ENCODE peak calls at places on chromosomes 4 and X, in five cellular contexts. J is DND-41, B is stomach, Y is tibial artery, G is upper lobe of left lung. H is an unnamed sample.
A peak's percentile ranks its signal among the peaks of the same experiment; 100 is the strongest.

GRCh38 chrX:153667931-153668396 is 5.6 kb downstream of the PNCK start:
- DNase-seq in Y (peak; percentile 89), G (peak; percentile 73), B (peak; percentile 87), J (peak; percentile 69), H (peak; percentile 54)

GRCh38 chr4:2702361-2702760 is 53.8 kb downstream of the TNIP2 start:
- DNase-seq in J (no peak), Y (no peak), G (no peak), B (no peak), H (no peak)

GRCh38 chr4:88027611-88028608 is 20.5 kb downstream of the PKD2 start:
- DNase-seq in B (no peak), J (no peak), Y (no peak), G (no peak), H (no peak)

GRCh38 chrX:46912673-46913491 is 661 bp downstream of the JADE3 start:
- DNase-seq in B (peak; percentile 45), Y (peak; percentile 55), J (peak; percentile 63), G (peak; percentile 25), H (no peak)

GRCh38 chrX:7378406-7378805 is 230.5 kb upstream of the PUDP start:
- DNase-seq in Y (no peak), J (no peak), G (no peak), B (no peak), H (no peak)

GRCh38 chr4:173169428-173170209 is 1.0 kb downstream of the GALNT7 start:
- DNase-seq in Y (peak; percentile 76), B (peak; percentile 56), G (peak; percentile 78), J (peak; percentile 90), H (peak; percentile 57)

GRCh38 chr4:32226201-32226600 is 1506.0 kb downstream of the PCDH7 start:
- DNase-seq in G (no peak), J (no peak), Y (no peak), B (no peak), H (no peak)

GRCh38 chr4:99404595-99405287 is 30.4 kb downstream of the ADH7 start:
- DNase-seq in J (no peak), G (no peak), B (no peak), Y (no peak), H (no peak)

GRCh38 chr4:73037057-73037456 is 32.5 kb downstream of the COX18 start:
- DNase-seq in G (no peak), Y (no peak), J (no peak), B (no peak), H (no peak)

GRCh38 chrX:47191331-47191730 is 2.3 kb upstream of the UBA1 start:
- DNase-seq in J (peak; percentile 54), G (peak; percentile 30), Y (no peak), B (peak; percentile 47), H (no peak)

GRCh38 chr4:81622474-81623198 is 150.9 kb upstream of the RASGEF1B start:
- DNase-seq in B (no peak), Y (no peak), G (no peak), J (no peak), H (no peak)

GRCh38 chrX:136046295-136046894 is 61.2 kb downstream of the SLC9A6 start:
- DNase-seq in B (no peak), Y (no peak), G (no peak), J (no peak), H (no peak)

GRCh38 chrX:136047001-136047642 is 61.9 kb downstream of the SLC9A6 start:
- DNase-seq in J (no peak), Y (no peak), G (no peak), B (no peak), H (no peak)

GRCh38 chrX:136049608-136050007 is 64.4 kb downstream of the SLC9A6 start:
- DNase-seq in B (no peak), Y (no peak), J (no peak), G (no peak), H (no peak)

GRCh38 chrX:136048446-136048845 is 63.2 kb downstream of the SLC9A6 start:
- DNase-seq in G (no peak), Y (no peak), B (no peak), J (no peak), H (no peak)

GRCh38 chrX:136047969-136048368 is 62.7 kb downstream of the SLC9A6 start:
- DNase-seq in G (no peak), J (no peak), Y (no peak), B (no peak), H (no peak)
- H3K27ac ChIP-seq in G (no peak overlapping the region), J (no peak overlapping the region), Y (peak overlapping the region; percentile 49), B (no peak overlapping the region), H (no peak overlapping the region)

GRCh38 chrX:12955882-12956703 is 18.8 kb upstream of the TMSB4X start:
- DNase-seq in Y (peak; percentile 71), J (peak; percentile 91), B (peak; percentile 63), G (peak; percentile 79), H (peak; percentile 64)

GRCh38 chrX:12956704-12957541 is 18.0 kb upstream of the TMSB4X start:
- DNase-seq in B (no peak), G (peak; percentile 64), J (peak; percentile 80), Y (no peak), H (peak; percentile 47)

GRCh38 chrX:12954376-12954775 is 20.5 kb upstream of the TMSB4X start:
- DNase-seq in Y (no peak), J (no peak), G (no peak), B (no peak), H (no peak)

GRCh38 chrX:12953420-12953819 is 21.5 kb upstream of the TMSB4X start:
- DNase-seq in G (no peak), B (no peak), J (no peak), Y (no peak), H (no peak)

DNA sequence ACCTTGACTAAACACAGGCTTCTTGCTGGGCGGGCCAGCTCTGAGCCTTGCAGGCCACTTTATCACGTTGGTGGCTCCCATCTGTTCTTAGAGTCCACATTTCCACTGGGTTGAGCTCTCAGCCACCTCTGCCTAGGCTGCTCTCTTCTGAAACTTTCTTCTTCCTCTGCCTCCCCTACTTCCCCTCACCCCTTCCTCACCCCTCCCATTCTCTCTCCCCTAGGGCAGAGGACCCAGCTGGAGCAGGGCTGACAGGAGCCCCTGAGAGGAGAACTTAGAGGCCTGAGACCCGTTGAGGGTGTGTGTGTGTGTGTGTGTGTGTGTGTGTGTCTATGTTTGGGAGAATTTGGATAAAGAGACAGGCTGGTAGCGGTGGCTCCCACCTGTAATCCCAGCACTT is 19.9 kb upstream of the TMSB4X start:
- DNase-seq in G (no peak), J (peak; percentile 81), B (no peak), Y (no peak), H (no peak)
- H3K4me1 ChIP-seq in G (peaks cover 33% of the 10 kb centered on the region), J (peaks cover 79% of the 10 kb centered on the region), B (peaks cover 27% of the 10 kb centered on the region), Y (no peaks in the 10 kb centered on the region), H (peaks cover 57% of the 10 kb centered on the region)

GRCh38 chr4:42150653-42151567 is 1.5 kb downstream of the BEND4 start:
- DNase-seq in Y (no peak), J (no peak), G (no peak), B (no peak), H (no peak)
- H3K4me3 ChIP-seq in Y (peak overlapping the region; percentile 35), J (no peak overlapping the region), G (peak overlapping the region; percentile 9), B (peak overlapping the region; percentile 58), H (peak overlapping the region; percentile 29)

GRCh38 chr4:55303818-55304217 is 42.2 kb upstream of the SRD5A3 start:
- DNase-seq in J (no peak), G (no peak), Y (no peak), B (no peak), H (no peak)
- H3K27ac ChIP-seq in J (no peak overlapping the region), G (no peak overlapping the region), Y (no peak overlapping the region), B (peak overlapping the region; percentile 2), H (no peak overlapping the region)

DNA sequence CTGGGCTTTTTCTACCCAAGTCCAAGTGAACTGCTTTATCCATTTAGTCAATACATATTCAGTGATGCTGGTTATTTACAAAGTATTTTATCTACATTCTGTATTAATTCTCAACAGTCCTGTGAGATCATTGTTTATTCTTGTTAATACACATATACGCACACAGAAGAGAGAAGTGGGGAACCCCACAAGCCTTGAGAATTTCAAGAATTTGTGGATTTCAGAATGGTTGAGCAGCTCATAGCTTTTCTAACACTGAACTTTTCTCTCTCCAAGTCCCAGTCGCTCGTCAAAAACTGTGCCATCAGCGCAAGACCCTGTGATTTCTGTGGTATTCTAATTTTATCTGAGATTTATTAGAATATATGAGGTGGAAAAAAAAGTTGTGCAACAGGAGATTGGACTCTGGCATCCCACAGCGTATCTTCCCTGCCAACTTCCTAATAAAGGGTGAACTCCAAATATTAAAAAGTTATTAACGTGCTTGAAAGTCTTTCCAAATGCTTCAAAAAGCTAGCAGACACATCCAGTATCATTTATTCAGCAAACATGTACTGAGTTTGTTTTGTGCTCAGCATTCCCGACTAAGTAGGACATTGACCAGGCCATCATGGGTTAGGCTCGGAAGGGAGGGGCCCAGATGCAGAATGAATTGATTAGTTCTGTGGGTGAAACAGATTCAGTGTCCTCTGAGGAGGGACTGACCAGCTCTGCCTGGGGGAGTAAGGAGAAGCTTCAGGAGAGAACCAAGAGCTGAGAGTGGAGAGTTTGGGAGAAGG is 165.6 kb downstream of the CBR4 start:
- DNase-seq in Y (no peak), G (no peak), J (no peak), B (no peak), H (no peak)
- H3K4me1 ChIP-seq in Y (peaks cover 79% of the 10 kb centered on the region), G (peaks cover 20% of the 10 kb centered on the region), J (peaks cover 18% of the 10 kb centered on the region), B (peaks cover 31% of the 10 kb centered on the region), H (no peaks in the 10 kb centered on the region)

DNA sequence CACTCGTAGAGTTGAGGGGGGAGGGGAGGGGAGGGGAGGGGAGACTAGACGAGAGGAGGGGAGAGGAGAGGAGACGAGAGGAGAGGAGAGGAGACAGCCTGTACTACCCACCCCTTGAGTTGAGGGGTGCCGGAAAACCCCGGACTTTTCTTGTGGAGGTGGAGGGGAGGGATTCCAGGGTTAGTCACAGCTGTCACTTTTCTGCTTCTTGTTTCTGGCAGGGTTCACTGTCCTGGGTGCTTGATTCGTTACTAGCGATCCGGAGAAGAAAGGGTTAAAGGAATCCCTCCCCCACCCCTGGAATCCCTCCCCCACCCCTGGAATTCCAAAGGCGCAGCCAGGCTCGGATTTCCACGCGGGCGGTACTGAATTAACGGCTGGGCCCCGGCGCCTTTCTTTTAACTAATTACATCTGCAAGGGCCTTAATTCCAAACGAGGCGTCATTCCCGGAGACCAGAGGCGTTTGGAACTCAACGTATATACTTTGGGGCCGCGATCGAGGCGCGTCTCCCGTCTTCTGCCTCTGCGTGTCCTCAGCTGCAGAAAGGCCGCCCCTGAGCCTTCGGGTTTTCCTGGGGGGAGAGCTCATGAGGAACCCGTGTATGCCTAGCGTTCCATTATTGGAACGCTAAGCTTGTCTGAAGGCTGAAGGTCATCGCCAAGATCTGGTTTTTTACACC is 20.1 kb upstream of the CSF2RA start:
- DNase-seq in B (no peak), G (peak; percentile 34), Y (no peak), J (no peak), H (no peak)
- H3K4me3 ChIP-seq in B (peak overlapping the region; percentile 8), G (no peak overlapping the region), Y (no peak overlapping the region), J (no peak overlapping the region), H (no peak overlapping the region)

GRCh38 chrX:144006811-144007210 is 122.9 kb downstream of the UBE2NL start:
- DNase-seq in B (no peak), G (no peak), J (no peak), Y (no peak), H (no peak)
- H3K27ac ChIP-seq in B (no peak overlapping the region), G (no peak overlapping the region), J (no peak overlapping the region), Y (no peak overlapping the region), H (no peak overlapping the region)

GRCh38 chr4:177671845-177672244 is 229.6 kb upstream of the AGA start:
- DNase-seq in Y (no peak), B (no peak), G (no peak), J (no peak), H (no peak)
- H3K4me1 ChIP-seq in Y (no peaks in the 10 kb centered on the region), B (no peaks in the 10 kb centered on the region), G (no peaks in the 10 kb centered on the region), J (no peaks in the 10 kb centered on the region), H (no peaks in the 10 kb centered on the region)